ENCODE peak calls at places on chromosomes 13 and 19, in seven cellular contexts. D is IMR-90, M is H1, T is K562, B is body of pancreas, X is breast epithelium, R is prostate gland. I is an unnamed sample. For H3K4me1, the result is how much of the 10 kb centered on the place peaks cover.

GRCh38 chr13:63567031-63567430 is 2151.4 kb upstream of the PCDH20 start:
- DNase-seq in B (no peak), M (no peak), R (no peak), X (no peak), D (no peak), T (no peak), I (no peak)

GRCh38 chr19:870963-871401 is 11.5 kb downstream of the CFD start:
- DNase-seq in M (no peak), X (no peak), R (no peak), T (no peak), B (no peak), D (peak), I (no peak)

GRCh38 chr19:33740811-33741396 is 55.8 kb upstream of the KCTD15 start:
- DNase-seq in R (no peak), D (peak), M (peak), T (peak), B (peak), X (no peak), I (no peak)

GRCh38 chr13:111230385-111230930 is 90.0 kb upstream of the TEX29 start:
- DNase-seq in R (no peak), M (no peak), X (no peak), B (no peak), T (no peak), D (no peak), I (no peak)

GRCh38 chr19:1172353-1173159 is 1.5 kb downstream of the SBNO2 start:
- DNase-seq in T (no peak), X (peak), R (peak), B (peak), D (peak), M (no peak), I (peak)

GRCh38 chr13:114174529-114174941 is 4.5 kb upstream of the CFAP97D2 start:
- DNase-seq in X (no peak), R (no peak), B (no peak), M (no peak), D (peak), T (no peak), I (no peak)

GRCh38 chr19:43470288-43470687 is 4.9 kb upstream of the LYPD3 start:
- DNase-seq in D (peak), T (no peak), B (no peak), X (no peak), R (no peak), M (no peak), I (no peak)

GRCh38 chr19:16002380-16002779 is 53.6 kb downstream of the OR10H4 start:
- DNase-seq in M (no peak), T (no peak), D (peak), R (no peak), B (no peak), X (no peak), I (no peak)

GRCh38 chr19:18086590-18087138 is at the start of gene IL12RB1:
- DNase-seq in T (no peak), M (no peak), R (no peak), X (no peak), D (no peak), B (no peak), I (no peak)

GRCh38 chr19:10388957-10389356 is 8.6 kb upstream of the TYK2 start:
- DNase-seq in M (peak), B (peak), T (peak), D (peak), X (peak), R (peak), I (peak)

GRCh38 chr13:20691616-20692015 is 11.9 kb upstream of the IL17D start:
- DNase-seq in T (no peak), R (no peak), X (no peak), D (no peak), B (no peak), M (no peak), I (no peak)

GRCh38 chr13:99307247-99307646 is at the start of gene GPR183:
- DNase-seq in M (no peak), T (no peak), D (peak), B (no peak), R (no peak), X (no peak), I (no peak)

GRCh38 chr19:18660051-18660910 is 23.2 kb upstream of the CRTC1 start:
- DNase-seq in M (no peak), R (no peak), X (no peak), T (peak), B (no peak), D (peak), I (peak)

GRCh38 chr13:22561581-22561980 is 619.2 kb upstream of the SGCG start:
- DNase-seq in M (no peak), X (no peak), R (no peak), T (no peak), B (no peak), D (no peak), I (no peak)

GRCh38 chr13:112747256-112747655 is 57.4 kb downstream of the ATP11A start:
- DNase-seq in T (no peak), R (no peak), D (no peak), B (no peak), X (no peak), M (no peak), I (no peak)

GRCh38 chr13:111962431-111962891 is 104.5 kb upstream of the SOX1 start:
- DNase-seq in R (no peak), D (no peak), T (no peak), M (no peak), X (no peak), B (no peak), I (no peak)

GRCh38 chr19:28044477-28044876 is 1168.5 kb downstream of the UQCRFS1 start:
- DNase-seq in X (no peak), T (no peak), B (no peak), M (no peak), D (no peak), R (no peak), I (no peak)

GRCh38 chr19:28966737-28967401 is 246.1 kb downstream of the UQCRFS1 start:
- DNase-seq in M (no peak), D (no peak), B (no peak), X (no peak), T (no peak), R (no peak), I (no peak)

GRCh38 chr19:55406869-55407624 is 541 bp downstream of the UBE2S start:
- DNase-seq in M (no peak), D (no peak), B (no peak), R (no peak), X (no peak), T (peak), I (no peak)

GRCh38 chr13:33508060-33508459 is 222.5 kb upstream of the STARD13 start:
- DNase-seq in T (no peak), M (no peak), B (no peak), X (no peak), R (no peak), D (no peak), I (no peak)

GRCh38 chr13:29284726-29285125 is 310.8 kb downstream of the SLC7A1 start:
- DNase-seq in B (no peak), T (no peak), X (no peak), D (no peak), M (no peak), R (no peak), I (no peak)

GRCh38 chr19:47109541-47110375 is 3.8 kb downstream of the ZC3H4 start:
- DNase-seq in T (peak), X (no peak), R (no peak), D (peak), B (no peak), M (no peak), I (no peak)
- TF ChIP-seq POLR2A in T (peak), X (no peak), R (peak), D (no peak), B (no peak), M (no peak), I (peak)

GRCh38 chr19:7544626-7545025 is 9.1 kb downstream of the PNPLA6 start:
- DNase-seq in B (no peak), M (no peak), X (no peak), D (no peak), R (no peak), T (no peak), I (no peak)
- H3K4me1 ChIP-seq in B (under half), M (under half), X (under half), D (under half), R (under half), T (under half), I (under half)

DNA sequence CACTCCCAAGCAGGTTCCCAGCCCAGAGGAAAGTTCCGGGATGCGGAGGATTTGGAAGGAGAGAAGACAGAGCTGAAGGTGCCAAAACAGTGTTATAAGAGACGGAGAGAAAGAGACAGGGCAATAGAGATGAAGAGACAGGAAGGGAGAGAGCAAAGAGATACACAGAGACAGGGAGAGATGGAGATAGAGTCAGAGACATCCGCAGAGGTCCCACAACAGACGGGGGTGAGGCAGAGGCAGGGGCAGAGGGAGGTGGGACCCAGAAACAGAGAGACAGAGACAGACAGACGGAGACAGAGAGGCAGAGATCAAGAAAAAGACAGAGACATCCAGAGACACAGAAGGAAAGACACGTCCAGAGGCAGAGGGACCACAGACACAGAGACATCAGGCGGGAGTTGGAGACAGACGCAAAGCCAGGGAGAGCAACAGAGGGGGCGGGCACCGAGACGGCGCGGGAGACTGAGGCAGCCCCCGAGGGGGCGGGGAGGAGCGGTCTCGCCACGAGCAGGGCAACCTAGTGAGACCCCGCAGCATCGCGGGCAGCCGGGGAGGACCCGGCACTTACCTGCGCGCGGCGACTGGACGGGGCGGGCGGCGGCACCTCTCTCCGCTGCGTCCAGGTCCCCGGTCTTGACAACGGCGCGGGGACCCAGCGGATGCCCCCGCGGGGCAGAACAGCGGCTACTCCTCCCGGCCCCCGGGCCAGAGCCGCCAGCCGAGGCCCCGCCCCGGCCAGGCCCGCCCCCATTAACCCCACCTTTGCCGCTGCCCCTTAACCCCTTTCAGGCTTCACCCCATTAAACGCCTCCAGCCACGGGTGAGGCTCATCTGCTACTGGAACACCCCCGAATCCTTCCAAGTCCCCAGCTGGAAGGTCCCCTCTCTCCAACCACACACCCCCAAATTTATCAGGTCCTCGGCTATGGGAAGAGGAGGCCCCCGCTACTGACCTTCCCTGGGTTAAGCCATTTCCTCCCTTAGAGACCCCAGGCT is at the start of gene GPR4:
- DNase-seq in M (no peak), R (no peak), X (no peak), T (peak), D (no peak), B (no peak), I (no peak)
- H3K4me3 ChIP-seq in M (peak), R (no peak), X (peak), T (no peak), D (no peak), B (no peak), I (peak)

DNA sequence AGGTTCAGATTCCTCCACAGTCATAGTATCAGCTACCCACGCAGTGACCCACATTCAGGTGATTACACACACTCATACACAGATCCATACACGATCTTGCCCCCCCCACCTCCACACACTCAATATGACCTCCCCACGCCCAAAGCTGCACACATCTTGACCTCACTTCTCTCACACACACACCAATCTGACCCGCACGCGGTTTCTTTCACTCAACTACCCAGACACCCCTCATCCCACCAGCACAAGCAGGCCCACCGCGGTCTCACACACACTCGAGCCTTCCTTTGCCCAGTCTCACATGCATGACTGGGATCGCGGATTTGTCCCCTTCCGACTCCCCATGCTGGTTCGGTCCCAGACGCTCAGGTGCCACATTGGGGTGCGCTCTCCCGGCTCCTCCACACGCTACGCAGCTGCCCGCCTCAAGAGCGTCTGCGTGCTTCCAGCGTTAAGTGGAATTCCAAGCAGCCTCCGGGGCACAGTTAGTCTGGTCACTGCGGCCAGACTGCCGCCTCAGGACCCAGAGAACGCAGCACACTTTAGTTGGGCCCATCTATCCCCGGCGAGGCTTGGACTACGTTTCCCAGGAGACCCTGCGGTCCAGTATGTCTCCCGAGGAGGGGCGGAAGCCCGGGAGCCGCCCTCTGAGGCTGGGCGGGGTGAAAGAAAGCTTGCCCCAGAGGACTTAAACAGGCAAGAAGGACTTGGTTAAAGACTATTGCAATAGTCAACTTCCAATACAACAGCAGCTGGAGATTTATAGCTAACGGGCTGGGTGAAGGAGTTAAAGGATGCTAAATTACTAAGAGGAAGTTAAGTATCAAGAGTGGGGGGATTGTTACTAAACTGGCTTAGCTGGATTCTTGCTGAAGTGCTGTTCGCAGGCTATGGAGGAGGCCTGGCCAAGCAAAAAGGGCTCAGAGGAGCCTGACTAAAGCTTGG is 703 bp upstream of the ZNF345 start:
- DNase-seq in B (peak), X (peak), R (peak), T (peak), M (no peak), D (peak), I (peak)
- TF ChIP-seq POLR2A in B (no peak), X (no peak), R (peak), T (no peak), M (peak), D (no peak), I (no peak)

I was measured in gastrocnemius medialis.